ENCODE peak calls at places on chromosomes 13 and 19, in four cellular contexts. O, Q, D and S are unnamed samples.

GRCh38 chr13:112679381-112679780 is 10.5 kb upstream of the ATP11A start:
- DNase-seq in Q (no peak), D (no peak), O (no peak), S (no peak)

GRCh38 chr19:55080915-55081772 is 5.5 kb downstream of the EPS8L1 start:
- DNase-seq in D (peak), Q (peak), O (no peak), S (peak)

GRCh38 chr13:88339271-88339741 is 668.1 kb downstream of the SLITRK5 start:
- DNase-seq in D (no peak), O (no peak), Q (no peak), S (no peak)

GRCh38 chr19:10295305-10295846 is 5.6 kb downstream of the ICAM5 start:
- DNase-seq in O (no peak), Q (peak), D (no peak), S (no peak)

GRCh38 chr13:113357529-113357928 is 6.4 kb downstream of the GRTP1 start:
- DNase-seq in O (no peak), D (peak), Q (no peak), S (no peak)

GRCh38 chr19:18710986-18711751 is 27.7 kb downstream of the CRTC1 start:
- DNase-seq in D (no peak), O (no peak), Q (no peak), S (no peak)

GRCh38 chr13:62168891-62169290 is 753.2 kb upstream of the PCDH20 start:
- DNase-seq in D (no peak), O (no peak), Q (no peak), S (no peak)

GRCh38 chr13:110044521-110045200 is 258.3 kb upstream of the IRS2 start:
- DNase-seq in O (no peak), Q (no peak), D (no peak), S (no peak)

GRCh38 chr13:113742000-113742441 is 17.0 kb upstream of the TMEM255B start:
- DNase-seq in O (no peak), Q (peak), D (peak), S (no peak)

GRCh38 chr13:31638577-31638976 is 100.7 kb upstream of the RXFP2 start:
- DNase-seq in D (peak), Q (no peak), O (no peak), S (no peak)

GRCh38 chr19:13692096-13692495 is 72.2 kb upstream of the MRI1 start:
- DNase-seq in Q (peak), D (peak), O (no peak), S (no peak)

GRCh38 chr19:29121684-29122083 is 91.3 kb downstream of the UQCRFS1 start:
- DNase-seq in D (no peak), O (no peak), Q (peak), S (no peak)

GRCh38 chr19:31504221-31504620 is 155.0 kb upstream of the TSHZ3 start:
- DNase-seq in O (no peak), D (no peak), Q (no peak), S (no peak)

GRCh38 chr19:46495789-46496099 is at the start of gene PNMA8B:
- DNase-seq in O (no peak), Q (peak), D (peak), S (peak)

GRCh38 chr19:18322318-18322758 is 538 bp downstream of the LSM4 start:
- DNase-seq in O (no peak), D (no peak), Q (peak), S (no peak)

GRCh38 chr19:54795763-54796162 is 7.6 kb upstream of the KIR2DL4 start:
- DNase-seq in D (no peak), O (no peak), Q (no peak), S (no peak)

GRCh38 chr13:54965881-54966280 is 1937.3 kb downstream of the OLFM4 start:
- DNase-seq in D (no peak), Q (no peak), O (no peak), S (no peak)

GRCh38 chr13:26760835-26761582 is 423 bp upstream of the GPR12 start:
- DNase-seq in D (peak), Q (peak), O (no peak), S (no peak)

GRCh38 chr13:30159446-30159839 is 147.9 kb downstream of the KATNAL1 start:
- DNase-seq in D (peak), O (no peak), Q (peak), S (no peak)

GRCh38 chr19:31066385-31066784 is 282.9 kb downstream of the TSHZ3 start:
- DNase-seq in D (peak), Q (no peak), O (no peak), S (no peak)

GRCh38 chr19:10936661-10937084 is 8.1 kb downstream of the TIMM29 start:
- DNase-seq in O (no peak), D (peak), Q (peak), S (peak)

GRCh38 chr19:43639507-43640423 is at the start of gene CADM4:
- DNase-seq in D (no peak), Q (peak), O (no peak), S (peak)

GRCh38 chr13:101714195-101714594 is 261.7 kb downstream of the ITGBL1 start:
- DNase-seq in O (no peak), D (no peak), Q (no peak), S (peak)

GRCh38 chr13:85562282-85562681 is 236.9 kb downstream of the SLITRK6 start:
- DNase-seq in Q (no peak), D (no peak), O (no peak), S (no peak)

GRCh38 chr13:43356566-43356965 is 333.2 kb downstream of the DNAJC15 start:
- DNase-seq in Q (no peak), D (peak), O (no peak), S (no peak)

GRCh38 chr13:21104199-21105019 is 43.0 kb upstream of the LATS2 start:
- DNase-seq in O (no peak), Q (no peak), D (no peak), S (no peak)

GRCh38 chr19:40778865-40779284 is 828 bp downstream of the RAB4B start:
- DNase-seq in Q (no peak), D (no peak), O (no peak), S (no peak)

GRCh38 chr13:57633950-57634828 is 2.6 kb downstream of the PCDH17 start:
- DNase-seq in D (no peak), Q (peak), O (no peak), S (no peak)

GRCh38 chr13:32408999-32409313 is 19.0 kb downstream of the N4BP2L1 start:
- DNase-seq in D (no peak), Q (no peak), O (no peak), S (no peak)

GRCh38 chr13:23867027-23867491 is 22.1 kb downstream of the MIPEP start:
- DNase-seq in D (peak), O (no peak), Q (no peak), S (no peak)

GRCh38 chr13:59823495-59823894 is 340.2 kb downstream of the DIAPH3 start:
- DNase-seq in O (no peak), Q (no peak), D (peak), S (no peak)

GRCh38 chr19:45314708-45315107 is 8.0 kb downstream of the CKM start:
- DNase-seq in O (no peak), Q (no peak), D (no peak), S (no peak)